ENCODE peak calls at places on chromosome 4, in ten cellular contexts. Q, L, I, T, R, Z, V, E, M and A are unnamed samples.
A peak's percentile ranks its signal among the peaks of the same experiment; 100 is the strongest.

GRCh38 chr4:110904435-110905050 is 281.7 kb upstream of the PITX2 start:
- DNase-seq in R (no peak), L (no peak), T (no peak), E (no peak), V (no peak), M (no peak), Q (no peak), Z (no peak), I (peak; percentile 8), A (no peak)

GRCh38 chr4:168743576-168743975 is 246.7 kb downstream of the PALLD start:
- DNase-seq in V (no peak), E (no peak), T (no peak), M (no peak), Z (no peak), I (peak; percentile 85), L (no peak), R (no peak), Q (peak; percentile 17), A (no peak)

GRCh38 chr4:110621839-110622751 is 782 bp downstream of the PITX2 start:
- DNase-seq in Z (no peak), M (no peak), Q (no peak), R (no peak), T (no peak), L (peak; percentile 63), E (no peak), V (peak; percentile 36), I (no peak), A (no peak)

GRCh38 chr4:80035336-80035735 is 37.7 kb downstream of the ANTXR2 start:
- DNase-seq in M (peak; percentile 3), Q (no peak), T (no peak), V (no peak), R (peak; percentile 38), L (no peak), E (no peak), Z (peak; percentile 63), I (no peak), A (peak; percentile 78)

GRCh38 chr4:22485751-22486150 is 30.1 kb downstream of the ADGRA3 start:
- DNase-seq in I (peak; percentile 76), V (no peak), Z (no peak), T (no peak), M (no peak), R (no peak), E (no peak), Q (no peak), L (no peak), A (no peak)

GRCh38 chr4:43781125-43781524 is 667.5 kb downstream of the KCTD8 start:
- DNase-seq in V (no peak), L (no peak), I (no peak), Z (no peak), R (no peak), T (no peak), M (no peak), Q (no peak), E (no peak), A (no peak)

GRCh38 chr4:47287735-47288134 is 175.8 kb downstream of the COMMD8 start:
- DNase-seq in Z (no peak), E (no peak), M (no peak), V (no peak), I (peak; percentile 87), L (no peak), Q (no peak), R (no peak), T (no peak), A (no peak)

GRCh38 chr4:118279920-118280432 is 72.8 kb downstream of the PRSS12 start:
- DNase-seq in Z (no peak), Q (no peak), E (no peak), R (no peak), T (no peak), M (no peak), L (no peak), I (no peak), V (peak; percentile 23), A (no peak)

GRCh38 chr4:2731907-2732314 is 24.2 kb downstream of the TNIP2 start:
- DNase-seq in Z (no peak), M (no peak), T (no peak), E (no peak), I (no peak), L (no peak), R (no peak), Q (no peak), V (no peak), A (no peak)

GRCh38 chr4:153758136-153758535 is 1.7 kb downstream of the RNF175 start:
- DNase-seq in L (no peak), E (no peak), Q (no peak), R (no peak), M (no peak), Z (no peak), T (no peak), I (no peak), V (no peak), A (no peak)

GRCh38 chr4:173230077-173230476 is 61.5 kb downstream of the GALNT7 start:
- DNase-seq in L (no peak), I (no peak), Q (no peak), E (no peak), T (no peak), R (no peak), M (no peak), Z (no peak), V (no peak), A (no peak)

GRCh38 chr4:124762956-124763355 is 50.4 kb upstream of the ANKRD50 start:
- DNase-seq in T (no peak), E (no peak), M (no peak), I (no peak), V (no peak), Z (no peak), R (no peak), Q (no peak), L (no peak), A (no peak)

GRCh38 chr4:156896536-156896935 is 75.1 kb downstream of the PDGFC start:
- DNase-seq in L (no peak), T (no peak), M (no peak), Z (no peak), Q (no peak), I (no peak), V (no peak), R (no peak), E (no peak), A (no peak)

GRCh38 chr4:114180481-114180880 is 201.0 kb upstream of the ARSJ start:
- DNase-seq in E (no peak), Z (no peak), T (peak; percentile 58), I (peak; percentile 85), L (peak; percentile 70), M (no peak), Q (peak; percentile 9), R (no peak), V (peak; percentile 30), A (peak; percentile 32)

GRCh38 chr4:7788687-7789425 is 150.8 kb downstream of the AFAP1 start:
- DNase-seq in I (no peak), Z (no peak), L (no peak), M (no peak), Q (no peak), E (peak; percentile 80), V (no peak), R (no peak), T (no peak), A (no peak)

GRCh38 chr4:12712648-12713339 is 771.3 kb downstream of the RAB28 start:
- DNase-seq in L (no peak), T (no peak), R (no peak), M (no peak), Q (no peak), E (no peak), V (no peak), I (no peak), Z (no peak), A (no peak)

GRCh38 chr4:134202557-134202956 is 968 bp upstream of the PABPC4L start:
- DNase-seq in L (no peak), T (no peak), Q (no peak), V (no peak), Z (no peak), M (no peak), R (no peak), I (no peak), E (no peak), A (no peak)

DNA sequence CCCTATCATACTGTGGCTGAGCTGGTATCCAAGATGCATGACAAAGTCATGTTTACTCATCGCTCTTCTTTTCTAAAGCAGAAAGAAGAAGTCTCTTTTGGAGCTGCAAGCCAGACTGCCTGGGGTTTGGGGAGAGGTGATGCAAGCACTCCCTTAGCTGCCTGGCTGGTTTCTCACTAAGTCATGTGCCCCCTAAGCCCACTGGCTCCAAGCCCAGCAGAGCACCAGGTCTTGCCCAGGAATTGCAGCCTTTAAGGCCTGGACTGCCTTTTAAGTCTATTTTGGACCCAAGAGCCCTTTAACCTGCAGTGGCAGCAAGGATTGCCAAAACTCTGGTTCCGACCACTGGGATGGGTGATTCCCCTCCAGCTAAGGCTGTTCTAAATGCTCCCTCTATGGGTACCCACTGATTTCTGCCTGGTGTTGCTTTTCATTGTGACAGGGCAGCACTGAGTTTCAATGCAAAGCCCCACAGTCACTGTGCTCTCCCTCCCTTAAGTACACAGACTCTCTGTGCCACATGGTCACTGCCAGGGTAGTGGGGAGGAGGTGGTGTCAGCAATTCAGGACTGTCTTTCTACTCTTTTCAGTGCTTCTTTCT is 548.6 kb downstream of the TLL1 start:
- DNase-seq in M (no peak), V (no peak), R (no peak), T (no peak), Q (no peak), L (no peak), E (no peak), I (peak; percentile 2), Z (no peak), A (no peak)
- H3K27ac ChIP-seq in M (no peak overlapping the region), V (no peak overlapping the region), R (no peak overlapping the region), T (no peak overlapping the region), Q (no peak overlapping the region), L (no peak overlapping the region), E (no peak overlapping the region), I (no peak overlapping the region), Z (no peak overlapping the region), A (no peak overlapping the region)

DNA sequence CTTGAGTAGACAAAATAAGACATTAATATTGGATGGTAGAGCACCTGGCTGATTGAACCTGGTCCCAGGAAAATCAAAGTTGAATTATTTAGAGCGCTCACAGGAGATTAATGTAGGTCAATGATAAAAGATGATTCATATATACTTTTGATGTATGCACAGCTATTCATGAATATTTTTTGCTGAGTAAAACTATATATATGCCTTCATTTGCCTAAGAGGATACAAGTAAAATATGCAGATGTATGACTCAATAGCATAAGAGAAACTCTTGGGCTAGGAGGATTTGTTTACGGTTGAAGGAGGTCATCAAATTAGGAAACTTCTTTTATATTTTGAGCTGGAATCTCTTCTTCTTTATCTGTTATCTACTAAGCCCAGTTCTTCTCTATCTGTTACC is 202.7 kb upstream of the HS3ST1 start:
- DNase-seq in Q (no peak), M (no peak), R (no peak), E (no peak), T (no peak), I (peak; percentile 63), Z (no peak), L (no peak), V (no peak), A (no peak)
- H3K4me1 ChIP-seq in Q (no peaks in the 10 kb centered on the region), M (no peaks in the 10 kb centered on the region), R (no peaks in the 10 kb centered on the region), E (no peaks in the 10 kb centered on the region), T (no peaks in the 10 kb centered on the region), I (peaks cover 20% of the 10 kb centered on the region), Z (no peaks in the 10 kb centered on the region), L (no peaks in the 10 kb centered on the region), V (no peaks in the 10 kb centered on the region), A (no peaks in the 10 kb centered on the region)

GRCh38 chr4:453267-453666 is 45.7 kb downstream of the ZNF721 start:
- DNase-seq in I (no peak), R (no peak), T (no peak), M (no peak), Z (no peak), V (no peak), E (no peak), L (no peak), Q (no peak), A (no peak)
- H3K9me3 ChIP-seq in I (peaks cover 68% of the 10 kb centered on the region), R (peaks cover 95% of the 10 kb centered on the region), T (peaks cover 100% of the 10 kb centered on the region), M (peaks cover 59% of the 10 kb centered on the region), Z (peaks cover 99% of the 10 kb centered on the region), V (peaks cover 80% of the 10 kb centered on the region), E (peaks cover 100% of the 10 kb centered on the region), L (peaks cover 73% of the 10 kb centered on the region), Q (peaks cover 61% of the 10 kb centered on the region), A (peaks cover 18% of the 10 kb centered on the region)

GRCh38 chr4:84231539-84232055 is 267.5 kb downstream of the NKX6-1 start:
- DNase-seq in Z (no peak), R (no peak), Q (no peak), V (no peak), I (no peak), M (no peak), E (no peak), T (no peak), L (no peak), A (no peak)
- H3K27ac ChIP-seq in Z (no peak overlapping the region), R (no peak overlapping the region), Q (no peak overlapping the region), V (no peak overlapping the region), I (no peak overlapping the region), M (no peak overlapping the region), E (no peak overlapping the region), T (no peak overlapping the region), L (no peak overlapping the region), A (no peak overlapping the region)